ENCODE peak calls at places on chromosomes 13 and 19, in four cellular contexts. One of them, this sample, is unnamed.

GRCh38 chr13:111547726-111548273 is 227.4 kb downstream of the TEX29 start:
- DNase-seq in stimulated activated CD8-positive, alpha-beta memory T cell treated with anti-CD3 and anti-CD28 coated beads, Interleukin-4, amount 100 ng/mL, for 24 hours: no peak
- DNase-seq in midbrain: no peak
- DNase-seq in T-helper 1 cell: no peak
- DNase-seq in this sample: no peak

GRCh38 chr19:1049106-1049505 is 9.2 kb downstream of the ABCA7 start:
- DNase-seq in midbrain: no peak
- DNase-seq in T-helper 1 cell: no peak
- DNase-seq in stimulated activated CD8-positive, alpha-beta memory T cell treated with anti-CD3 and anti-CD28 coated beads, Interleukin-4, amount 100 ng/mL, for 24 hours: no peak
- DNase-seq in this sample: no peak

GRCh38 chr13:109431217-109431616 is 355.2 kb downstream of the IRS2 start:
- DNase-seq in T-helper 1 cell: no peak
- DNase-seq in midbrain: no peak
- DNase-seq in stimulated activated CD8-positive, alpha-beta memory T cell treated with anti-CD3 and anti-CD28 coated beads, Interleukin-4, amount 100 ng/mL, for 24 hours: no peak
- DNase-seq in this sample: no peak

GRCh38 chr19:53947624-53948023 is 15.1 kb upstream of the CACNG8 start:
- DNase-seq in T-helper 1 cell: no peak
- DNase-seq in midbrain: no peak
- DNase-seq in stimulated activated CD8-positive, alpha-beta memory T cell treated with anti-CD3 and anti-CD28 coated beads, Interleukin-4, amount 100 ng/mL, for 24 hours: no peak
- DNase-seq in this sample: no peak

GRCh38 chr19:47494729-47495128 is 10.7 kb upstream of the KPTN start:
- DNase-seq in T-helper 1 cell: no peak
- DNase-seq in stimulated activated CD8-positive, alpha-beta memory T cell treated with anti-CD3 and anti-CD28 coated beads, Interleukin-4, amount 100 ng/mL, for 24 hours: no peak
- DNase-seq in midbrain: no peak
- DNase-seq in this sample: no peak

GRCh38 chr19:8307400-8307964 is 676 bp downstream of the CD320 start:
- DNase-seq in T-helper 1 cell: no peak
- DNase-seq in midbrain: no peak
- DNase-seq in stimulated activated CD8-positive, alpha-beta memory T cell treated with anti-CD3 and anti-CD28 coated beads, Interleukin-4, amount 100 ng/mL, for 24 hours: no peak
- DNase-seq in this sample: no peak

GRCh38 chr19:34662919-34663318 is 14.0 kb downstream of the SCGB2B2 start:
- DNase-seq in midbrain: peak
- DNase-seq in T-helper 1 cell: no peak
- DNase-seq in stimulated activated CD8-positive, alpha-beta memory T cell treated with anti-CD3 and anti-CD28 coated beads, Interleukin-4, amount 100 ng/mL, for 24 hours: no peak
- DNase-seq in this sample: peak

GRCh38 chr13:101649490-101650126 is 197.1 kb downstream of the ITGBL1 start:
- DNase-seq in stimulated activated CD8-positive, alpha-beta memory T cell treated with anti-CD3 and anti-CD28 coated beads, Interleukin-4, amount 100 ng/mL, for 24 hours: no peak
- DNase-seq in midbrain: no peak
- DNase-seq in T-helper 1 cell: no peak
- DNase-seq in this sample: no peak

GRCh38 chr13:44160549-44161278 is 212.9 kb upstream of the SERP2 start:
- DNase-seq in midbrain: no peak
- DNase-seq in T-helper 1 cell: no peak
- DNase-seq in stimulated activated CD8-positive, alpha-beta memory T cell treated with anti-CD3 and anti-CD28 coated beads, Interleukin-4, amount 100 ng/mL, for 24 hours: no peak
- DNase-seq in this sample: no peak

GRCh38 chr13:109787135-109787954 is 962 bp upstream of the IRS2 start:
- DNase-seq in T-helper 1 cell: no peak
- DNase-seq in midbrain: peak
- DNase-seq in stimulated activated CD8-positive, alpha-beta memory T cell treated with anti-CD3 and anti-CD28 coated beads, Interleukin-4, amount 100 ng/mL, for 24 hours: no peak
- DNase-seq in this sample: peak

GRCh38 chr13:29210676-29211075 is 384.8 kb downstream of the SLC7A1 start:
- DNase-seq in midbrain: no peak
- DNase-seq in T-helper 1 cell: no peak
- DNase-seq in stimulated activated CD8-positive, alpha-beta memory T cell treated with anti-CD3 and anti-CD28 coated beads, Interleukin-4, amount 100 ng/mL, for 24 hours: no peak
- DNase-seq in this sample: no peak

GRCh38 chr19:14433454-14434156 is 499 bp downstream of the PKN1 start:
- DNase-seq in stimulated activated CD8-positive, alpha-beta memory T cell treated with anti-CD3 and anti-CD28 coated beads, Interleukin-4, amount 100 ng/mL, for 24 hours: no peak
- DNase-seq in midbrain: no peak
- DNase-seq in T-helper 1 cell: peak
- DNase-seq in this sample: peak

GRCh38 chr19:1035998-1036621 is 3.8 kb upstream of the ABCA7 start:
- DNase-seq in midbrain: no peak
- DNase-seq in T-helper 1 cell: no peak
- DNase-seq in stimulated activated CD8-positive, alpha-beta memory T cell treated with anti-CD3 and anti-CD28 coated beads, Interleukin-4, amount 100 ng/mL, for 24 hours: no peak
- DNase-seq in this sample: no peak

GRCh38 chr13:21674271-21675009 is 3.6 kb downstream of the FGF9 start:
- DNase-seq in stimulated activated CD8-positive, alpha-beta memory T cell treated with anti-CD3 and anti-CD28 coated beads, Interleukin-4, amount 100 ng/mL, for 24 hours: no peak
- DNase-seq in midbrain: no peak
- DNase-seq in T-helper 1 cell: no peak
- DNase-seq in this sample: peak

GRCh38 chr19:4523306-4524110 is 5.2 kb upstream of the PLIN4 start:
- DNase-seq in midbrain: peak
- DNase-seq in T-helper 1 cell: no peak
- DNase-seq in stimulated activated CD8-positive, alpha-beta memory T cell treated with anti-CD3 and anti-CD28 coated beads, Interleukin-4, amount 100 ng/mL, for 24 hours: no peak
- DNase-seq in this sample: peak

GRCh38 chr13:27271572-27272096 is 1.0 kb downstream of the RASL11A start:
- DNase-seq in stimulated activated CD8-positive, alpha-beta memory T cell treated with anti-CD3 and anti-CD28 coated beads, Interleukin-4, amount 100 ng/mL, for 24 hours: no peak
- DNase-seq in midbrain: no peak
- DNase-seq in T-helper 1 cell: no peak
- DNase-seq in this sample: no peak

GRCh38 chr13:81017525-81018152 is 676.7 kb upstream of the SPRY2 start:
- DNase-seq in midbrain: peak
- DNase-seq in T-helper 1 cell: no peak
- DNase-seq in stimulated activated CD8-positive, alpha-beta memory T cell treated with anti-CD3 and anti-CD28 coated beads, Interleukin-4, amount 100 ng/mL, for 24 hours: no peak
- DNase-seq in this sample: peak

GRCh38 chr19:41537789-41538188 is 38.2 kb upstream of the CEACAM21 start:
- DNase-seq in midbrain: no peak
- DNase-seq in T-helper 1 cell: no peak
- DNase-seq in stimulated activated CD8-positive, alpha-beta memory T cell treated with anti-CD3 and anti-CD28 coated beads, Interleukin-4, amount 100 ng/mL, for 24 hours: no peak
- DNase-seq in this sample: no peak

GRCh38 chr19:55088543-55089265 is 13.0 kb downstream of the EPS8L1 start:
- DNase-seq in stimulated activated CD8-positive, alpha-beta memory T cell treated with anti-CD3 and anti-CD28 coated beads, Interleukin-4, amount 100 ng/mL, for 24 hours: peak
- DNase-seq in midbrain: peak
- DNase-seq in T-helper 1 cell: peak
- DNase-seq in this sample: peak

GRCh38 chr13:42396901-42397670 is 125.1 kb downstream of the AKAP11 start:
- DNase-seq in stimulated activated CD8-positive, alpha-beta memory T cell treated with anti-CD3 and anti-CD28 coated beads, Interleukin-4, amount 100 ng/mL, for 24 hours: no peak
- DNase-seq in T-helper 1 cell: no peak
- DNase-seq in midbrain: no peak
- DNase-seq in this sample: no peak

GRCh38 chr13:72186730-72187422 is 319.9 kb upstream of the DACH1 start:
- DNase-seq in T-helper 1 cell: no peak
- DNase-seq in stimulated activated CD8-positive, alpha-beta memory T cell treated with anti-CD3 and anti-CD28 coated beads, Interleukin-4, amount 100 ng/mL, for 24 hours: no peak
- DNase-seq in midbrain: no peak
- DNase-seq in this sample: no peak

GRCh38 chr19:40804783-40805242 is 5.8 kb downstream of the EGLN2 start:
- DNase-seq in midbrain: no peak
- DNase-seq in stimulated activated CD8-positive, alpha-beta memory T cell treated with anti-CD3 and anti-CD28 coated beads, Interleukin-4, amount 100 ng/mL, for 24 hours: no peak
- DNase-seq in T-helper 1 cell: no peak
- DNase-seq in this sample: no peak

GRCh38 chr19:19627442-19627715 is 641 bp downstream of the LPAR2 start:
- DNase-seq in T-helper 1 cell: no peak
- DNase-seq in stimulated activated CD8-positive, alpha-beta memory T cell treated with anti-CD3 and anti-CD28 coated beads, Interleukin-4, amount 100 ng/mL, for 24 hours: no peak
- DNase-seq in midbrain: no peak
- DNase-seq in this sample: no peak

GRCh38 chr13:72535076-72535475 is 192.4 kb downstream of the MZT1 start:
- DNase-seq in stimulated activated CD8-positive, alpha-beta memory T cell treated with anti-CD3 and anti-CD28 coated beads, Interleukin-4, amount 100 ng/mL, for 24 hours: no peak
- DNase-seq in midbrain: no peak
- DNase-seq in T-helper 1 cell: no peak
- DNase-seq in this sample: no peak

GRCh38 chr13:27481766-27482165 is 31.4 kb upstream of the MTIF3 start:
- DNase-seq in stimulated activated CD8-positive, alpha-beta memory T cell treated with anti-CD3 and anti-CD28 coated beads, Interleukin-4, amount 100 ng/mL, for 24 hours: peak
- DNase-seq in T-helper 1 cell: no peak
- DNase-seq in midbrain: peak
- DNase-seq in this sample: no peak